ENCODE peak calls at places on chromosomes 3 and 15, in ten cellular contexts. V is fibroblast of lung, Q is AG09309, Y is nephron progenitor cell, K is HL-60, O is tibial nerve, J is IMR-90, T is fibroblast of pulmonary artery, C is RWPE1, U is gastrocnemius medialis. I is an unnamed sample.

GRCh38 chr3:38507120-38507519 is 11.0 kb downstream of the EXOG start:
- DNase-seq in Q (no peak), T (no peak), V (no peak), K (no peak), O (no peak), J (no peak), Y (no peak), U (no peak), C (no peak), I (no peak)

GRCh38 chr3:190387578-190388213 is at the start of gene CLDN16:
- DNase-seq in V (peak; percentile 32), O (no peak), C (no peak), Q (no peak), J (no peak), U (no peak), Y (no peak), K (no peak), T (no peak), I (no peak)

GRCh38 chr3:180284331-180285110 is 247.8 kb upstream of the PEX5L start:
- DNase-seq in U (no peak), O (no peak), T (no peak), C (no peak), V (peak; percentile 66), J (peak; percentile 50), Q (no peak), Y (no peak), K (no peak), I (no peak)

GRCh38 chr3:71010731-71011455 is 572.6 kb downstream of the FOXP1 start:
- DNase-seq in K (no peak), V (peak; percentile 39), Q (no peak), T (no peak), Y (no peak), O (no peak), C (no peak), U (no peak), J (peak; percentile 31), I (no peak)

GRCh38 chr3:182692685-182693084 is 100.6 kb upstream of the ATP11B start:
- DNase-seq in V (no peak), Q (no peak), C (no peak), T (no peak), K (peak; percentile 96), O (no peak), J (no peak), U (no peak), Y (no peak), I (no peak)

GRCh38 chr3:87900061-87900460 is 158.7 kb downstream of the CGGBP1 start:
- DNase-seq in Y (no peak), T (no peak), Q (no peak), J (no peak), C (no peak), K (no peak), O (no peak), V (no peak), U (no peak), I (no peak)

GRCh38 chr3:11498646-11499045 is 145.1 kb downstream of the VGLL4 start:
- DNase-seq in Q (no peak), V (peak; percentile 88), T (peak; percentile 87), J (peak; percentile 78), K (no peak), U (no peak), C (no peak), O (no peak), Y (no peak), I (no peak)

GRCh38 chr3:42098171-42098570 is 7.0 kb downstream of the TRAK1 start:
- DNase-seq in J (no peak), O (no peak), C (no peak), Q (no peak), U (no peak), V (no peak), Y (no peak), K (no peak), T (no peak), I (no peak)

GRCh38 chr3:5489536-5489935 is 302.0 kb downstream of the EDEM1 start:
- DNase-seq in O (no peak), V (no peak), Y (no peak), C (no peak), J (no peak), K (no peak), U (no peak), T (no peak), Q (no peak), I (no peak)

GRCh38 chr3:195508185-195508584 is 34.9 kb downstream of the PPP1R2 start:
- DNase-seq in O (no peak), J (no peak), U (no peak), Y (no peak), Q (no peak), T (no peak), V (no peak), K (peak; percentile 33), C (no peak), I (no peak)

GRCh38 chr15:84755736-84756527 is 7.5 kb downstream of the ZNF592 start:
- DNase-seq in V (no peak), Q (no peak), C (no peak), U (no peak), T (no peak), J (no peak), Y (no peak), O (no peak), K (no peak), I (no peak)

GRCh38 chr3:177983341-177983740 is 552.9 kb upstream of the KCNMB2 start:
- DNase-seq in J (no peak), K (no peak), T (no peak), V (peak; percentile 65), O (no peak), Y (no peak), C (no peak), U (no peak), Q (no peak), I (no peak)

GRCh38 chr3:119279101-119279554 is 15.1 kb upstream of the ARHGAP31 start:
- DNase-seq in Q (no peak), J (no peak), C (no peak), Y (no peak), K (no peak), U (no peak), V (no peak), T (peak; percentile 60), O (no peak), I (peak; percentile 16)

GRCh38 chr3:66138336-66139234 is 82.2 kb upstream of the SLC25A26 start:
- DNase-seq in T (peak; percentile 80), O (no peak), U (peak; percentile 20), Q (no peak), Y (peak; percentile 52), K (peak; percentile 19), C (peak; percentile 56), J (peak; percentile 68), V (peak; percentile 56), I (peak; percentile 42)

GRCh38 chr15:41585140-41586047 is 26.4 kb downstream of the TYRO3 start:
- DNase-seq in C (peak; percentile 53), T (peak; percentile 69), K (peak; percentile 44), Y (peak; percentile 42), Q (peak; percentile 10), V (peak; percentile 61), O (no peak), U (no peak), J (peak; percentile 44), I (peak; percentile 47)
- TF ChIP-seq CTCF in C (peak; percentile 67), T (peak; percentile 43), K (no peak), Y (peak; percentile 28), Q (peak; percentile 59), V (peak; percentile 44), O (peak; percentile 16), U (peak; percentile 8), J (no peak), I (peak; percentile 58)

GRCh38 chr3:8266679-8267267 is 234.8 kb upstream of the LMCD1 start:
- DNase-seq in C (no peak), K (no peak), V (peak; percentile 65), O (no peak), U (no peak), Y (no peak), Q (no peak), J (no peak), T (no peak), I (no peak)

GRCh38 chr3:8255771-8256170 is 245.9 kb upstream of the LMCD1 start:
- DNase-seq in O (no peak), Y (no peak), K (no peak), Q (no peak), U (no peak), C (no peak), J (no peak), T (no peak), V (no peak), I (no peak)

DNA sequence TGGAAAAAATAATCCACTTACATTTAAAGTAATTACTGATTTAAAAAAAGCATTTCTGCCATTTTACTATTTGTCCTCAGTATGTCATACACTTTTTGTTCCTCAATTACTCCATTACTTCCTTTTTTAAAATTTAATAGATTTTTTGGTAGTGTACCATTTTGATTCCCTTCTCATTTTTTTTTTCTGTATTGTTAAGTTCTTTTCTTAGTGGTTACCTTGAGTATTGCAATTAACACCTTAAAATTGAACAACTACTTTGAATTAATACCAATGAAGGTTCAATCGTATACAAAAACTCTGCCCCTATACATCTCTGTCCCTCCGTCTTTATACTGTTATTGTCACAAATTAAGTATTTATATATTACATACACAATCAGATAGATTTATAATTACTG is 240.6 kb upstream of the LMCD1 start:
- DNase-seq in C (no peak), U (no peak), V (no peak), K (no peak), J (no peak), T (no peak), Y (no peak), Q (no peak), O (no peak), I (no peak)
- TF ChIP-seq CTCF in C (no peak), U (no peak), V (no peak), K (no peak), J (no peak), T (no peak), Y (no peak), Q (no peak), O (no peak), I (no peak)

DNA sequence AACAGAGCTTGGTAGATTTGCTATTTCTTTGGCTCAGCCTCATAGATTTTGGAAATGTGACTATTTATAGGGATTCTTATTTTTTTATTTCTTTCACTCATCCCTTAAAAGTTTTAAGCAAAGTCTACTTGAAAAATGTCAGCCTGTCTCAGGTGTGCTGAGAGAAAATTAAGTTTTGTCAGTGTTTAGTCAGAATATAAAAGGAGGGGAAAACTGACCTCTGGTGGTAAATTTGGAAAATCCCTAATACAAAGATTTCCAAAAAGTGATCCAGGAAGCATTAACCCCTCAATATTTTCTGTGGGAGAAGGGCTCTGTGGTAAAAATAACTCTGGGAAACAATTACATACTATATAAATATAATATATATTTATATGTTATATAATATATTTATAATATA is 41.0 kb upstream of the FRMD4B start:
- DNase-seq in V (no peak), T (peak; percentile 17), Q (no peak), C (no peak), U (no peak), O (no peak), J (no peak), Y (no peak), K (no peak), I (no peak)
- TF ChIP-seq CTCF in V (peak; percentile 27), T (peak; percentile 27), Q (peak; percentile 15), C (no peak), U (no peak), O (no peak), J (no peak), Y (no peak), K (no peak), I (peak; percentile 41)

GRCh38 chr3:125165189-125165947 is 47.2 kb downstream of the SLC12A8 start:
- DNase-seq in J (peak; percentile 35), U (no peak), Q (no peak), T (peak; percentile 66), Y (peak; percentile 42), C (no peak), K (no peak), V (peak; percentile 40), O (no peak), I (peak; percentile 43)
- TF ChIP-seq CTCF in J (peak; percentile 61), U (peak; percentile 53), Q (peak; percentile 78), T (peak; percentile 76), Y (peak; percentile 54), C (no peak), K (peak; percentile 9), V (peak; percentile 80), O (peak; percentile 31), I (peak; percentile 55)

I was measured in neural crest cell.